ENCODE peak calls at places on chromosomes 7 and 10, in nine cellular contexts. E, Y, A, G, R, M, S, J and N are unnamed samples.

GRCh38 chr7:101911011-101911799 is 93.8 kb downstream of the CUX1 start:
- DNase-seq in M (no peak), G (peak; percentile 53), A (no peak), J (no peak), Y (peak; percentile 43), E (no peak), S (peak; percentile 78), R (no peak), N (no peak)

GRCh38 chr10:51421853-51422252 is 277.5 kb downstream of the CSTF2T start:
- DNase-seq in G (no peak), Y (no peak), M (no peak), E (no peak), S (no peak), J (no peak), R (peak; percentile 31), A (no peak), N (no peak)

GRCh38 chr7:32204361-32205018 is 134.3 kb upstream of the PDE1C start:
- DNase-seq in R (peak; percentile 74), M (peak; percentile 70), A (peak; percentile 54), E (no peak), J (peak; percentile 70), S (peak; percentile 75), Y (peak; percentile 55), G (peak; percentile 80), N (peak; percentile 32)

GRCh38 chr7:139618482-139619366 is 95.2 kb downstream of the CLEC2L start:
- DNase-seq in E (no peak), M (peak; percentile 36), R (peak; percentile 39), J (peak; percentile 63), Y (no peak), A (peak; percentile 35), S (no peak), G (peak; percentile 24), N (no peak)

GRCh38 chr10:58932821-58933314 is 243.6 kb upstream of the PHYHIPL start:
- DNase-seq in A (no peak), J (no peak), M (no peak), E (no peak), R (no peak), G (no peak), Y (no peak), S (no peak), N (no peak)

GRCh38 chr10:133438711-133439273 is 14.4 kb upstream of the SPRN start:
- DNase-seq in E (no peak), G (no peak), A (no peak), Y (no peak), S (no peak), J (no peak), R (no peak), M (peak; percentile 19), N (no peak)

GRCh38 chr10:59965899-59966650 is 59.7 kb upstream of the CCDC6 start:
- DNase-seq in G (no peak), Y (no peak), R (no peak), J (no peak), E (no peak), S (no peak), M (no peak), A (no peak), N (no peak)

GRCh38 chr7:3154317-3154716 is 110.7 kb upstream of the CARD11 start:
- DNase-seq in J (no peak), S (peak; percentile 41), E (no peak), R (no peak), G (no peak), M (no peak), Y (no peak), A (no peak), N (no peak)

GRCh38 chr7:137545059-137545730 is 201.7 kb upstream of the PTN start:
- DNase-seq in G (no peak), E (no peak), J (no peak), S (no peak), Y (no peak), R (no peak), M (no peak), A (no peak), N (no peak)

GRCh38 chr7:50792342-50793114 is 9.8 kb upstream of the GRB10 start:
- DNase-seq in Y (peak; percentile 59), R (peak; percentile 26), G (peak; percentile 68), A (peak; percentile 18), J (peak; percentile 57), E (no peak), S (no peak), M (peak; percentile 40), N (no peak)

GRCh38 chr10:119538632-119539358 is 3.7 kb downstream of the RGS10 start:
- DNase-seq in G (no peak), A (no peak), R (no peak), J (no peak), Y (no peak), S (peak; percentile 62), E (peak; percentile 25), M (no peak), N (no peak)

GRCh38 chr10:86952106-86952505 is 5.3 kb downstream of the MMRN2 start:
- DNase-seq in Y (peak; percentile 14), J (no peak), R (no peak), A (no peak), E (no peak), G (no peak), M (no peak), S (peak; percentile 41), N (no peak)

GRCh38 chr10:90437452-90437851 is 420.4 kb downstream of the HTR7 start:
- DNase-seq in A (no peak), M (no peak), Y (no peak), E (no peak), G (no peak), R (no peak), S (no peak), J (no peak), N (no peak)

GRCh38 chr10:50291261-50291850 is 40.0 kb upstream of the ASAH2 start:
- DNase-seq in J (no peak), G (no peak), M (peak; percentile 18), A (no peak), R (no peak), Y (no peak), E (no peak), S (no peak), N (no peak)

DNA sequence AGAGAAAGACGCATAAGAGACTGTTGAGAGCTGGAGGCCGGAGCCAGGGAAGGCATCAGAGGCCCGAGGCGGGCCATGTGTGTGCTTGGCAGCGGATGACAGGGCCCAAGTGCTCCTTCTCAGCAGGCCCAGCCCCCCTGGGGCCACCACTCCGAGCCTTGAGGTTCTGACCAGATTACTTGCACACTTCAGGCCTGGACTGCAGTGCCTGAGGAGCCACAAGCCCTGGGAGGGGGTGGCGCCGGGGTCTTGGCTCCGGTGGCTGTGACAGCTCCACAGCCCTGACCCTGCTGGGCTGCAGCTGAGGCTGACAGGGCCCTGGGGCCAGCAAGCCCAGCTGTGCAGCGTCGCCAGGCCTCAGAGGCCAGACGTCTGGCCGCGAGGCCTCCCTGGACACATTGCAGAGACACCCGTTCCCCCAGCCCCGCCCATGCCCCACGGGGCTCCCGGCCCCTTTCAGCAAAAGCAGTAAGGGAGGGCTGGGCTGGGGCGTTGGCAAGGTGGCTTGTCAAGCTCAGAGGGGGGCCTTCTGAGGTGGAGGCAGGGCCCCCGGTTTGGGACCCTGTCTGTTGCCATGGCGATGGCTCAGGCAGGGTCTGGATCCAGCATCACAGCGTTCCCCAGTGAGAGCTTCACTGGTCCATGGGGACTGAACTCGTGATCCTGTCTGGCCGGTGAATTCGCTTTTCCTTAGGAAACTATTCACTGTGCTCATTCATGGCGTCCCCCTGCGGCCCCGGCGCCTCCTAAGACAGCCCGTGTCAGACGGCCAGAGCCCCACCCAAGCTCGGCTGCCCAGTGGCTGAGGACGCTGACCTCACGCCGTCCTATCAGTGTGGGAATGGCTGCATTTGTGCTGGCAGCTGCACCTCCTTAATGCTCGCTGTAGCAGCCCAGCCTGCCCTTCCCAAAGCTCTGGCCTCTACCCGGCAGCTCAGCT is 5.7 kb downstream of the ELN start:
- DNase-seq in G (peak; percentile 49), R (peak; percentile 77), Y (no peak), A (no peak), M (no peak), S (peak; percentile 92), E (no peak), J (peak; percentile 94), N (no peak)
- H3K4me3 ChIP-seq in G (no peak overlapping the region), R (no peak overlapping the region), Y (no peak overlapping the region), A (no peak overlapping the region), M (no peak overlapping the region), S (peak overlapping the region; percentile 14), E (no peak overlapping the region), J (no peak overlapping the region), N (no peak overlapping the region)

DNA sequence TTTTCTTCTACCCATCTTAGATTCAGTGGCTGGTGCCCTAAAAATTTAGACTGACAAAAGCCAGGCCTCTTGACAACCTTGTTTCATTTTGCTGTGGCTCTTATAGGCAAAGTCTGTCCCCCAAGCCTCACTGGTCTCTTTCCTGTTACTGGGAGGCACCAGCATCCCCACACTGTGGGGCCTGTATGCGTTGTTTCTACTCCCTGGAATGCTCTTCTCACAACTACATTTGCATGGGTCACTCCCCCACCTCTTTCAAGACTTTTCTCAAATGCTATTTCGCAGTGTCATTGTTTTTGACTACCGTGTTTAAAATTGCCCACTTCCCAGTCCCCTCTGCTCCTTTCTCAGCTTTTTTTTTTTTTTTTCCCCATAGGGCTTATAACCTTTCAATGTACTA is 108.7 kb upstream of the DGKB start:
- DNase-seq in A (no peak), S (no peak), R (no peak), G (no peak), M (no peak), E (no peak), Y (no peak), J (no peak), N (no peak)
- TF ChIP-seq CTCF in A (no peak), S (no peak), R (no peak), G (no peak), M (no peak), E (no peak), Y (no peak), J (no peak), N (no peak)

GRCh38 chr10:125722811-125723210 is 3.3 kb downstream of the EDRF1 start:
- DNase-seq in Y (no peak), A (no peak), M (peak; percentile 24), J (no peak), E (no peak), G (no peak), R (no peak), S (no peak), N (no peak)

GRCh38 chr10:125726914-125727313 is 7.4 kb downstream of the EDRF1 start:
- DNase-seq in S (no peak), M (no peak), R (no peak), E (no peak), J (peak; percentile 79), A (no peak), Y (no peak), G (no peak), N (no peak)

DNA sequence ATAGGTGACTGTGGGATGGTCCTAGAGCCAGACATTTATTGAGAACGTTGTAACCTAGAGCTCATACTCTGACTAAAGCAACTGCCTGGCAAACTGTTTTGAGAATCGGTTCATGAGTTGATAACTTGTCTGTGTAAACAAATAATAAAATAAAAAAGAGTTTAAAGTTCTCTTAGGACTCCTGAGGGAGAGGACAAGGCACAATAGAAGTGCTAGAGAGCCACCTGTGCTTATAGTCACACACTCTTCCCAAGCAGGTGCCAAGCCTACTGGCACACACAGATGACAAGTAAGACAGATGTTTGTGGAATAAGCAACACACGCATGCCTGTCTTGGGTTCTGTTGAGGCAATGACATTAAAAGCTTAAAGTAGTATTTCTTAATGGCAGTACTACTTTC is 7.9 kb downstream of the EDRF1 start:
- DNase-seq in E (no peak), G (no peak), R (no peak), A (peak; percentile 15), S (no peak), J (peak; percentile 19), Y (no peak), M (no peak), N (no peak)
- H3K36me3 ChIP-seq in E (peaks cover 25% of the 10 kb centered on the region), G (no peaks in the 10 kb centered on the region), R (peaks cover 6% of the 10 kb centered on the region), A (peaks cover 84% of the 10 kb centered on the region), S (peaks cover 100% of the 10 kb centered on the region), J (peaks cover 4% of the 10 kb centered on the region), Y (no peaks in the 10 kb centered on the region), M (peaks cover 24% of the 10 kb centered on the region), N (peaks cover 16% of the 10 kb centered on the region)

GRCh38 chr7:76201732-76202665 is at the start of gene SRRM3:
- DNase-seq in M (peak; percentile 49), G (peak; percentile 92), R (peak; percentile 63), A (peak; percentile 74), Y (peak; percentile 82), J (peak; percentile 86), S (peak; percentile 72), E (peak; percentile 74), N (no peak)
- H3K4me3 ChIP-seq in M (no peak within 1 kb of the TSS), G (no peak within 1 kb of the TSS), R (no peak within 1 kb of the TSS), A (no peak within 1 kb of the TSS), Y (peak within 1 kb of the TSS; percentile 19), J (no peak within 1 kb of the TSS), S (no peak within 1 kb of the TSS), E (no peak within 1 kb of the TSS), N (no peak within 1 kb of the TSS)